ENCODE peak calls at places on chromosome 4, in eight cellular contexts. A is kidney tubule cell; Q is amniotic stem cell; Y is heart right ventricle; M is NCI-H2107; T is effector memory CD4-positive, alpha-beta T cell; V is left lung; R is stimulated activated CD8-positive, alpha-beta memory T cell treated with anti-CD3 and anti-CD28 coated beads, Interleukin-2, amount 100 ng/mL, for 1 hour. I is an unnamed sample.
A peak's percentile ranks its signal among the peaks of the same experiment; 100 is the strongest.

GRCh38 chr4:143341186-143341755 is 4.6 kb downstream of the GAB1 start:
- DNase-seq in M (no peak), Q (no peak), V (no peak), A (no peak), R (no peak), Y (peak; percentile 24), T (no peak), I (no peak)

GRCh38 chr4:2792711-2793577 is at the start of gene SH3BP2:
- DNase-seq in V (peak; percentile 86), T (peak; percentile 46), A (peak; percentile 79), R (no peak), Y (peak; percentile 87), Q (no peak), M (no peak), I (no peak)

GRCh38 chr4:182286936-182287335 is 43.7 kb downstream of the TENM3 start:
- DNase-seq in R (no peak), V (no peak), M (no peak), A (peak; percentile 46), Q (no peak), T (no peak), Y (no peak), I (no peak)

GRCh38 chr4:165208741-165209388 is 1.5 kb downstream of the KLHL2 start:
- DNase-seq in Y (no peak), T (no peak), V (no peak), R (no peak), Q (no peak), A (peak; percentile 38), M (no peak), I (no peak)

GRCh38 chr4:40190880-40191815 is 5.7 kb upstream of the RHOH start:
- DNase-seq in T (no peak), Q (no peak), R (no peak), Y (no peak), M (no peak), V (no peak), A (no peak), I (no peak)

GRCh38 chr4:30901781-30902479 is 181.8 kb downstream of the PCDH7 start:
- DNase-seq in Q (no peak), Y (no peak), R (no peak), A (peak; percentile 45), T (no peak), V (no peak), M (no peak), I (no peak)

GRCh38 chr4:100348472-100348871 is 158.2 kb upstream of the DDIT4L start:
- DNase-seq in V (no peak), Q (peak; percentile 77), A (peak; percentile 75), R (no peak), M (no peak), Y (no peak), T (no peak), I (no peak)

GRCh38 chr4:128590034-128590740 is 219.3 kb upstream of the JADE1 start:
- DNase-seq in V (no peak), T (no peak), R (no peak), Q (no peak), Y (no peak), M (no peak), A (peak; percentile 73), I (no peak)

GRCh38 chr4:119652978-119653377 is 24.4 kb upstream of the PDE5A start:
- DNase-seq in R (no peak), T (no peak), A (no peak), Q (no peak), M (no peak), Y (no peak), V (no peak), I (no peak)

GRCh38 chr4:37803348-37803973 is 23.0 kb upstream of the PGM2 start:
- DNase-seq in T (no peak), R (no peak), M (no peak), Y (peak; percentile 32), V (no peak), A (peak; percentile 54), Q (peak; percentile 35), I (peak; percentile 38)

GRCh38 chr4:162565730-162566129 is 401.9 kb upstream of the FSTL5 start:
- DNase-seq in R (no peak), M (no peak), Q (no peak), T (no peak), V (no peak), Y (no peak), A (no peak), I (no peak)

GRCh38 chr4:8528713-8529112 is 51.5 kb upstream of the GPR78 start:
- DNase-seq in M (no peak), Y (no peak), Q (no peak), R (no peak), V (no peak), T (no peak), A (peak; percentile 93), I (no peak)

GRCh38 chr4:80336582-80336981 is 1.1 kb downstream of the CFAP299 start:
- DNase-seq in Y (no peak), V (peak; percentile 36), Q (no peak), A (peak; percentile 68), T (no peak), M (peak; percentile 14), R (no peak), I (no peak)

GRCh38 chr4:150255610-150256580 is 177.7 kb downstream of the DCLK2 start:
- DNase-seq in A (no peak), Y (no peak), Q (no peak), T (no peak), V (no peak), M (no peak), R (no peak), I (no peak)

GRCh38 chr4:71113294-71113693 is 119.8 kb downstream of the DCK start:
- DNase-seq in V (no peak), T (no peak), Y (no peak), M (no peak), Q (no peak), R (no peak), A (no peak), I (no peak)

GRCh38 chr4:182828678-182829025 is 88.5 kb downstream of the DCTD start:
- DNase-seq in Y (no peak), R (no peak), A (no peak), T (no peak), M (no peak), V (no peak), Q (no peak), I (no peak)

GRCh38 chr4:18366762-18367358 is 345.3 kb upstream of the LCORL start:
- DNase-seq in R (no peak), Q (no peak), Y (no peak), A (peak; percentile 49), T (no peak), V (no peak), M (peak; percentile 0), I (no peak)

GRCh38 chr4:82705881-82706280 is 92.7 kb downstream of the SCD5 start:
- DNase-seq in A (no peak), Q (no peak), R (no peak), V (no peak), M (no peak), T (no peak), Y (no peak), I (no peak)

GRCh38 chr4:8783736-8784135 is 87.9 kb downstream of the HMX1 start:
- DNase-seq in Y (no peak), V (no peak), Q (no peak), R (no peak), A (no peak), T (no peak), M (no peak), I (no peak)

GRCh38 chr4:93203708-93204107 is 624.8 kb upstream of the ATOH1 start:
- DNase-seq in A (no peak), Q (no peak), M (no peak), Y (no peak), R (no peak), T (no peak), V (no peak), I (no peak)

GRCh38 chr4:151766691-151767090 is 5.9 kb upstream of the GATB start:
- DNase-seq in Y (no peak), T (no peak), M (no peak), V (no peak), A (no peak), Q (no peak), R (no peak), I (no peak)

I was measured in KG1.